ENCODE peak calls at places on chromosome 19, in eight cellular contexts. One of them, this sample, is unnamed.

GRCh38 chr19:56643460-56643763 is 453 bp downstream of the SMIM17 start:
- DNase-seq in spleen: no peak
- DNase-seq in HCT116: no peak
- DNase-seq in breast epithelium: no peak
- DNase-seq in transverse colon: no peak
- DNase-seq in H1: no peak
- DNase-seq in stomach: no peak
- DNase-seq in GM23338: no peak
- DNase-seq in this sample: no peak

GRCh38 chr19:2847507-2847906 is 6.2 kb downstream of the ZNF555 start:
- DNase-seq in spleen: no peak
- DNase-seq in HCT116: no peak
- DNase-seq in breast epithelium: no peak
- DNase-seq in transverse colon: no peak
- DNase-seq in H1: no peak
- DNase-seq in stomach: no peak
- DNase-seq in GM23338: no peak
- DNase-seq in this sample: no peak

GRCh38 chr19:4455742-4456565 is 1.6 kb downstream of the UBXN6 start:
- DNase-seq in spleen: no peak
- DNase-seq in HCT116: no peak
- DNase-seq in breast epithelium: no peak
- DNase-seq in transverse colon: peak; percentile 48
- DNase-seq in H1: no peak
- DNase-seq in stomach: no peak
- DNase-seq in GM23338: no peak
- DNase-seq in this sample: peak; percentile 72

GRCh38 chr19:16166417-16166816 is 6.9 kb downstream of the CIB3 start:
- DNase-seq in spleen: no peak
- DNase-seq in HCT116: no peak
- DNase-seq in breast epithelium: no peak
- DNase-seq in transverse colon: no peak
- DNase-seq in H1: no peak
- DNase-seq in stomach: no peak
- DNase-seq in GM23338: no peak
- DNase-seq in this sample: no peak

GRCh38 chr19:23788415-23788814 is 29.7 kb upstream of the ZNF681 start:
- DNase-seq in spleen: no peak
- DNase-seq in HCT116: no peak
- DNase-seq in breast epithelium: no peak
- DNase-seq in transverse colon: no peak
- DNase-seq in H1: peak; percentile 20
- DNase-seq in stomach: no peak
- DNase-seq in GM23338: no peak
- DNase-seq in this sample: no peak

GRCh38 chr19:49791776-49792445 is 21.2 kb downstream of the FUZ start:
- DNase-seq in spleen: no peak
- DNase-seq in HCT116: no peak
- DNase-seq in breast epithelium: no peak
- DNase-seq in transverse colon: no peak
- DNase-seq in H1: no peak
- DNase-seq in stomach: no peak
- DNase-seq in GM23338: no peak
- DNase-seq in this sample: no peak

GRCh38 chr19:55525289-55526101 is 11.4 kb downstream of the SBK2 start:
- DNase-seq in spleen: no peak
- DNase-seq in HCT116: no peak
- DNase-seq in breast epithelium: no peak
- DNase-seq in transverse colon: no peak
- DNase-seq in H1: no peak
- DNase-seq in stomach: no peak
- DNase-seq in GM23338: no peak
- DNase-seq in this sample: no peak

GRCh38 chr19:3968556-3969434 is 2.1 kb downstream of the DAPK3 start:
- DNase-seq in spleen: no peak
- DNase-seq in HCT116: peak; percentile 85
- DNase-seq in breast epithelium: peak; percentile 88
- DNase-seq in transverse colon: peak; percentile 79
- DNase-seq in H1: peak; percentile 84
- DNase-seq in stomach: peak; percentile 87
- DNase-seq in GM23338: peak; percentile 97
- DNase-seq in this sample: peak; percentile 92

GRCh38 chr19:47854459-47854858 is 4.6 kb upstream of the TPRX2 start:
- DNase-seq in spleen: no peak
- DNase-seq in HCT116: no peak
- DNase-seq in breast epithelium: no peak
- DNase-seq in transverse colon: no peak
- DNase-seq in H1: no peak
- DNase-seq in stomach: no peak
- DNase-seq in GM23338: no peak
- DNase-seq in this sample: no peak

GRCh38 chr19:22472180-22472637 is 50.1 kb upstream of the ZNF98 start:
- DNase-seq in spleen: no peak
- DNase-seq in HCT116: no peak
- DNase-seq in breast epithelium: no peak
- DNase-seq in transverse colon: no peak
- DNase-seq in H1: no peak
- DNase-seq in stomach: no peak
- DNase-seq in GM23338: no peak
- DNase-seq in this sample: no peak

GRCh38 chr19:58154287-58154678 is 3.7 kb upstream of the ZNF329 start:
- DNase-seq in spleen: no peak
- DNase-seq in HCT116: no peak
- DNase-seq in breast epithelium: peak; percentile 63
- DNase-seq in transverse colon: peak; percentile 27
- DNase-seq in H1: no peak
- DNase-seq in stomach: peak; percentile 26
- DNase-seq in GM23338: peak; percentile 46
- DNase-seq in this sample: peak; percentile 12

GRCh38 chr19:1848399-1849131 is at the start of gene REXO1:
- DNase-seq in spleen: peak; percentile 97
- DNase-seq in HCT116: peak; percentile 88
- DNase-seq in breast epithelium: peak; percentile 98
- DNase-seq in transverse colon: peak; percentile 98
- DNase-seq in H1: peak; percentile 99
- DNase-seq in stomach: peak; percentile 98
- DNase-seq in GM23338: peak; percentile 97
- DNase-seq in this sample: peak; percentile 94

GRCh38 chr19:3142292-3142670 is 6.4 kb downstream of the GNA15 start:
- DNase-seq in spleen: no peak
- DNase-seq in HCT116: peak; percentile 31
- DNase-seq in breast epithelium: no peak
- DNase-seq in transverse colon: no peak
- DNase-seq in H1: no peak
- DNase-seq in stomach: no peak
- DNase-seq in GM23338: no peak
- DNase-seq in this sample: no peak

GRCh38 chr19:703651-704446 is 4.9 kb upstream of the PALM start:
- DNase-seq in spleen: peak; percentile 92
- DNase-seq in HCT116: peak; percentile 72
- DNase-seq in breast epithelium: peak; percentile 72
- DNase-seq in transverse colon: peak; percentile 84
- DNase-seq in H1: peak; percentile 100
- DNase-seq in stomach: peak; percentile 84
- DNase-seq in GM23338: peak; percentile 96
- DNase-seq in this sample: no peak

GRCh38 chr19:2952953-2953481 is 8.2 kb upstream of the ZNF77 start:
- DNase-seq in spleen: no peak
- DNase-seq in HCT116: no peak
- DNase-seq in breast epithelium: peak; percentile 74
- DNase-seq in transverse colon: peak; percentile 82
- DNase-seq in H1: no peak
- DNase-seq in stomach: peak; percentile 85
- DNase-seq in GM23338: no peak
- DNase-seq in this sample: peak; percentile 92

GRCh38 chr19:48400018-48400742 is 6.7 kb downstream of the GRIN2D start:
- DNase-seq in spleen: no peak
- DNase-seq in HCT116: peak; percentile 54
- DNase-seq in breast epithelium: no peak
- DNase-seq in transverse colon: peak; percentile 60
- DNase-seq in H1: peak; percentile 88
- DNase-seq in stomach: peak; percentile 61
- DNase-seq in GM23338: peak; percentile 99
- DNase-seq in this sample: no peak

GRCh38 chr19:29926801-29927200 is 15.2 kb upstream of the URI1 start:
- DNase-seq in spleen: no peak
- DNase-seq in HCT116: no peak
- DNase-seq in breast epithelium: no peak
- DNase-seq in transverse colon: no peak
- DNase-seq in H1: no peak
- DNase-seq in stomach: no peak
- DNase-seq in GM23338: no peak
- DNase-seq in this sample: no peak

GRCh38 chr19:3995619-3996018 is 10.4 kb upstream of the EEF2 start:
- DNase-seq in spleen: no peak
- DNase-seq in HCT116: no peak
- DNase-seq in breast epithelium: no peak
- DNase-seq in transverse colon: no peak
- DNase-seq in H1: no peak
- DNase-seq in stomach: no peak
- DNase-seq in GM23338: no peak
- DNase-seq in this sample: no peak

GRCh38 chr19:13082192-13083007 is 20.3 kb downstream of the LYL1 start:
- DNase-seq in spleen: no peak
- DNase-seq in HCT116: no peak
- DNase-seq in breast epithelium: no peak
- DNase-seq in transverse colon: no peak
- DNase-seq in H1: no peak
- DNase-seq in stomach: no peak
- DNase-seq in GM23338: peak; percentile 74
- DNase-seq in this sample: no peak
- H3K36me3 ChIP-seq in spleen: no peaks in the 10 kb centered on the region
- H3K36me3 ChIP-seq in HCT116: no peaks in the 10 kb centered on the region
- H3K36me3 ChIP-seq in breast epithelium: no peaks in the 10 kb centered on the region
- H3K36me3 ChIP-seq in transverse colon: no peaks in the 10 kb centered on the region
- H3K36me3 ChIP-seq in H1: no peaks in the 10 kb centered on the region
- H3K36me3 ChIP-seq in stomach: peaks cover 68% of the 10 kb centered on the region
- H3K36me3 ChIP-seq in GM23338: no peaks in the 10 kb centered on the region
- H3K36me3 ChIP-seq in this sample: peaks cover 3% of the 10 kb centered on the region

DNA sequence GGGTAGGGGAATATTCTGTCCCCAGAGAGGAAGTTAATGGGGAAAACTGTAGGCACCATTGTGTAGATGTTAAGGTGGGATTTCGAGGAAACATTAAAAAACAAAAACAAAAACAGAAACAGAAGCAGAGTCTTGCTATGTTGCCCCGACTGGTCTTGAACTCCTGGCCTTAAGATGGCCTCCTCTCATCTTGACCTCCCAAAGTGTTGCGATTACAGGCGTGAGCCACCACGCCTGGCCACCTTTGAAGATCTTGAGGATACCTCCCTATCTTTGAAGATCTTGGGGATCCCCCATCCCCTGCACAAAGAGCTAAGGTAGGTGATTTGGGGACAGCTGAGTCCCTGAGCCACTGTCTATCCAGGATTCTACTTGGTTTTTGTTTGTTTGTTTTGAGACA is 553 bp upstream of the ICAM3 start:
- DNase-seq in spleen: no peak
- DNase-seq in HCT116: no peak
- DNase-seq in breast epithelium: no peak
- DNase-seq in transverse colon: no peak
- DNase-seq in H1: no peak
- DNase-seq in stomach: no peak
- DNase-seq in GM23338: no peak
- DNase-seq in this sample: no peak
- H3K4me3 ChIP-seq in spleen: peak overlapping the region; percentile 75
- H3K4me3 ChIP-seq in HCT116: no peak overlapping the region
- H3K4me3 ChIP-seq in breast epithelium: no peak overlapping the region
- H3K4me3 ChIP-seq in transverse colon: no peak overlapping the region
- H3K4me3 ChIP-seq in H1: no peak overlapping the region
- H3K4me3 ChIP-seq in stomach: no peak overlapping the region
- H3K4me3 ChIP-seq in GM23338: no peak overlapping the region
- H3K4me3 ChIP-seq in this sample: no peak overlapping the region

DNA sequence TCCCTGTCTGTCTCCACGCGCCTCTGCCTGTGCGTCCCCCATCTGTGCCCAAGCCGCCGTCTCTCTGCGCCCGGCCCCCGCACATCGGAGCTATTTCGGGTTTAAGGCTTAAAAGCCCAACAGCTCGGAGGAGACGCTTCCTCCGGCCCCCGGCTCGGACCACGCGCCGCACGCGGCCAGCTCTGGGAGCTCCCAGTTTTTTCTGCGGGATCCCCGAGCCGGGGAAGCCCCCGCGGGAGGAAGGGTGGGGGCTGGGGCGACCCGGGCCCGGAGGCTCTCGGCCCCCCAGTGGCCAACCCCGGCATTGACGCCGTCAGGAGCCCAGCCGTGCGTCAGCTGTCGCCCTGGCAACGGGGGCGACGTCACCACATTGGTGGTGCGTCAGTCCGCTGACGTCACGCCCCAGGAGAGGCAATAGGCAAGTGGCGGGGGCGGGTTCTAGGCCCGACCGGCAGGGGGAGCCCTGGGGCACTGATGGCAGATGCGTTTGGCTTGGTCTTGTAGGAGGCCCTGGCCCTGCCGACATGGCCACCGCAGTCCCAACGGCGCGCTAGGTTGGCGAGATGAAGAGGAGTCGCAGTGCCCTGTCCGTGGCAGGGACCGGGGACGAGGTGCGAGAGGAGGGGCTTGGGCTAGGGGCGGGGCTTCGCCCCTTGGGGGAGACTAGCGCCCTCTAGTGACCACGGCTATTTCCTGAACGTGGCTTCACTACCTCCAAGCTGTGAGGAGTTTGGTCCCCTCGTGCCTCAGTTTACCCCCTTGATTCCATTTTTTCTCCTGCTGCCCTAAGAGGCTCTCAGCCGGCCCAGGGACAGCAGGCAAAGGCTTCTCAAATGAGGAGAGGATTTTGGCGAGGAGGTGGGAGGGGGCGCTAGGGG is 3.7 kb upstream of the PDE4A start:
- DNase-seq in spleen: peak; percentile 95
- DNase-seq in HCT116: peak; percentile 89
- DNase-seq in breast epithelium: peak; percentile 74
- DNase-seq in transverse colon: peak; percentile 90
- DNase-seq in H1: peak; percentile 100
- DNase-seq in stomach: peak; percentile 90
- DNase-seq in GM23338: peak; percentile 92
- DNase-seq in this sample: peak; percentile 42
- TF ChIP-seq POLR2AphosphoS5 in spleen: peak; percentile 82
- TF ChIP-seq POLR2AphosphoS5 in HCT116: no peak
- TF ChIP-seq POLR2AphosphoS5 in breast epithelium: no peak
- TF ChIP-seq POLR2AphosphoS5 in transverse colon: peak; percentile 27
- TF ChIP-seq POLR2AphosphoS5 in H1: no peak
- TF ChIP-seq POLR2AphosphoS5 in stomach: no peak
- TF ChIP-seq POLR2AphosphoS5 in GM23338: peak; percentile 42
- TF ChIP-seq POLR2AphosphoS5 in this sample: peak; percentile 50

GRCh38 chr19:6393074-6393981 is at the start of gene GTF2F1:
- DNase-seq in spleen: peak; percentile 98
- DNase-seq in HCT116: peak; percentile 90
- DNase-seq in breast epithelium: peak; percentile 87
- DNase-seq in transverse colon: peak; percentile 93
- DNase-seq in H1: peak; percentile 98
- DNase-seq in stomach: peak; percentile 92
- DNase-seq in GM23338: peak; percentile 97
- DNase-seq in this sample: peak; percentile 83

GRCh38 chr19:6392219-6393073 is 518 bp downstream of the GTF2F1 start:
- DNase-seq in spleen: no peak
- DNase-seq in HCT116: no peak
- DNase-seq in breast epithelium: no peak
- DNase-seq in transverse colon: no peak
- DNase-seq in H1: no peak
- DNase-seq in stomach: no peak
- DNase-seq in GM23338: peak; percentile 20
- DNase-seq in this sample: no peak

GRCh38 chr19:6383188-6383587 is 7.5 kb upstream of the PSPN start:
- DNase-seq in spleen: no peak
- DNase-seq in HCT116: no peak
- DNase-seq in breast epithelium: no peak
- DNase-seq in transverse colon: no peak
- DNase-seq in H1: no peak
- DNase-seq in stomach: no peak
- DNase-seq in GM23338: no peak
- DNase-seq in this sample: no peak

GRCh38 chr19:6387372-6387771 is 5.6 kb downstream of the GTF2F1 start:
- DNase-seq in spleen: no peak
- DNase-seq in HCT116: no peak
- DNase-seq in breast epithelium: no peak
- DNase-seq in transverse colon: no peak
- DNase-seq in H1: no peak
- DNase-seq in stomach: no peak
- DNase-seq in GM23338: no peak
- DNase-seq in this sample: no peak
- H3K36me3 ChIP-seq in spleen: peaks cover 4% of the 10 kb centered on the region
- H3K36me3 ChIP-seq in HCT116: peaks cover 34% of the 10 kb centered on the region
- H3K36me3 ChIP-seq in breast epithelium: no peaks in the 10 kb centered on the region
- H3K36me3 ChIP-seq in transverse colon: no peaks in the 10 kb centered on the region
- H3K36me3 ChIP-seq in H1: peaks cover 21% of the 10 kb centered on the region
- H3K36me3 ChIP-seq in stomach: peaks cover 95% of the 10 kb centered on the region
- H3K36me3 ChIP-seq in GM23338: peaks cover 6% of the 10 kb centered on the region
- H3K36me3 ChIP-seq in this sample: peaks cover 20% of the 10 kb centered on the region

This sample was measured in prostate gland.